ENCODE peak calls at places on chromosomes 6 and 20, in nine cellular contexts. Q, D, O, R, W, H, B, I and X are unnamed samples.

GRCh38 chr6:30565772-30566171 is 5.5 kb upstream of the ABCF1 start:
- DNase-seq in Q (no peak), D (no peak), O (no peak), R (no peak), W (no peak), H (no peak), B (no peak), I (no peak), X (no peak)

GRCh38 chr20:62482136-62482833 is 6.5 kb upstream of the GATA5 start:
- DNase-seq in Q (no peak), D (no peak), O (no peak), R (no peak), W (no peak), H (no peak), B (no peak), I (no peak), X (no peak)

GRCh38 chr20:9241232-9241692 is 172.4 kb downstream of the PLCB4 start:
- DNase-seq in Q (no peak), D (peak), O (no peak), R (no peak), W (no peak), H (no peak), B (no peak), I (no peak), X (no peak)

GRCh38 chr6:154041001-154041400 is 2.0 kb downstream of the OPRM1 start:
- DNase-seq in Q (no peak), D (peak), O (no peak), R (no peak), W (no peak), H (no peak), B (no peak), I (no peak), X (no peak)

GRCh38 chr6:128005009-128005408 is 104.2 kb upstream of the THEMIS start:
- DNase-seq in Q (no peak), D (peak), O (no peak), R (no peak), W (no peak), H (no peak), B (no peak), I (no peak), X (no peak)

GRCh38 chr6:47076422-47077344 is 34.6 kb upstream of the ADGRF1 start:
- DNase-seq in Q (no peak), D (no peak), O (no peak), R (no peak), W (peak), H (no peak), B (no peak), I (no peak), X (no peak)

GRCh38 chr6:52407467-52407866 is 12.7 kb upstream of the EFHC1 start:
- DNase-seq in Q (no peak), D (peak), O (peak), R (no peak), W (peak), H (no peak), B (peak), I (peak), X (no peak)

GRCh38 chr6:55260181-55260580 is 67.1 kb upstream of the GFRAL start:
- DNase-seq in Q (peak), D (no peak), O (no peak), R (no peak), W (no peak), H (no peak), B (peak), I (no peak), X (no peak)

GRCh38 chr20:43987531-43987930 is 72.9 kb downstream of the TOX2 start:
- DNase-seq in Q (no peak), D (no peak), O (no peak), R (no peak), W (no peak), H (no peak), B (no peak), I (no peak), X (no peak)

GRCh38 chr20:45174434-45175364 is at the start of gene PI3:
- DNase-seq in Q (no peak), D (peak), O (no peak), R (no peak), W (no peak), H (no peak), B (no peak), I (no peak), X (no peak)

GRCh38 chr6:125812394-125813231 is 21.9 kb downstream of the NCOA7 start:
- DNase-seq in Q (no peak), D (peak), O (no peak), R (no peak), W (peak), H (peak), B (no peak), I (no peak), X (no peak)

GRCh38 chr6:128463942-128464341 is 56.5 kb downstream of the PTPRK start:
- DNase-seq in Q (no peak), D (peak), O (no peak), R (no peak), W (no peak), H (no peak), B (no peak), I (no peak), X (no peak)

GRCh38 chr20:63308218-63308911 is 15.4 kb downstream of the COL20A1 start:
- DNase-seq in Q (no peak), D (no peak), O (no peak), R (no peak), W (no peak), H (no peak), B (no peak), I (no peak), X (no peak)

GRCh38 chr6:131169613-131170012 is 34.3 kb downstream of the AKAP7 start:
- DNase-seq in Q (no peak), D (no peak), O (no peak), R (no peak), W (no peak), H (no peak), B (no peak), I (no peak), X (no peak)

GRCh38 chr20:62993856-62994494 is 12.8 kb downstream of the BHLHE23 start:
- DNase-seq in Q (no peak), D (no peak), O (no peak), R (no peak), W (no peak), H (no peak), B (peak), I (no peak), X (no peak)

GRCh38 chr6:113599444-113599843 is 257.7 kb upstream of the MARCKS start:
- DNase-seq in Q (no peak), D (peak), O (no peak), R (no peak), W (no peak), H (no peak), B (no peak), I (no peak), X (no peak)

GRCh38 chr6:610882-611281 is 46.0 kb downstream of the HUS1B start:
- DNase-seq in Q (no peak), D (no peak), O (no peak), R (no peak), W (no peak), H (no peak), B (no peak), I (no peak), X (no peak)

GRCh38 chr6:134041093-134041492 is 11.3 kb downstream of the SLC2A12 start:
- DNase-seq in Q (peak), D (peak), O (no peak), R (no peak), W (no peak), H (no peak), B (no peak), I (no peak), X (no peak)